ENCODE peak calls at places on chromosome 18, in nine cellular contexts. H is mammary epithelial cell; E is lower lobe of right lung; R is GM23338; L is CD8-positive, alpha-beta T cell; O is psoas muscle; F is ovary; P is A549; B is fibroblast of villous mesenchyme. J is an unnamed sample.

GRCh38 chr18:45056907-45057306 is 376.2 kb downstream of the SETBP1 start:
- DNase-seq in R (peak; percentile 8), O (no peak), P (no peak), H (no peak), E (no peak), F (no peak), L (no peak), B (peak; percentile 57), J (no peak)

GRCh38 chr18:37265382-37265781 is 300.2 kb downstream of the CELF4 start:
- DNase-seq in P (no peak), E (no peak), R (no peak), O (no peak), L (no peak), H (no peak), B (no peak), F (no peak), J (no peak)

GRCh38 chr18:50079571-50080295 is 115.2 kb downstream of the MYO5B start:
- DNase-seq in P (no peak), R (no peak), L (no peak), F (no peak), O (peak; percentile 49), H (no peak), E (peak; percentile 57), B (no peak), J (no peak)

GRCh38 chr18:1018211-1018651 is 113.6 kb downstream of the ADCYAP1 start:
- DNase-seq in L (no peak), P (no peak), F (no peak), R (no peak), E (no peak), H (no peak), O (no peak), B (no peak), J (no peak)

GRCh38 chr18:49980869-49981268 is 167.5 kb upstream of the ACAA2 start:
- DNase-seq in E (no peak), B (no peak), H (no peak), P (no peak), O (no peak), R (no peak), F (no peak), L (no peak), J (no peak)

GRCh38 chr18:79361766-79362522 is 33.8 kb upstream of the NFATC1 start:
- DNase-seq in B (peak; percentile 29), F (no peak), R (no peak), H (no peak), L (no peak), E (no peak), P (no peak), O (no peak), J (no peak)

GRCh38 chr18:490024-490366 is 10.5 kb downstream of the COLEC12 start:
- DNase-seq in E (no peak), H (no peak), O (no peak), R (no peak), B (no peak), F (no peak), P (no peak), L (no peak), J (no peak)

GRCh38 chr18:74062037-74062436 is 85.6 kb downstream of the FBXO15 start:
- DNase-seq in P (no peak), B (no peak), E (no peak), R (no peak), F (no peak), O (no peak), H (no peak), L (no peak), J (no peak)

GRCh38 chr18:39389800-39390379 is 1824.3 kb upstream of the CELF4 start:
- DNase-seq in F (no peak), B (no peak), H (no peak), R (peak; percentile 77), O (no peak), L (no peak), E (no peak), P (no peak), J (no peak)

DNA sequence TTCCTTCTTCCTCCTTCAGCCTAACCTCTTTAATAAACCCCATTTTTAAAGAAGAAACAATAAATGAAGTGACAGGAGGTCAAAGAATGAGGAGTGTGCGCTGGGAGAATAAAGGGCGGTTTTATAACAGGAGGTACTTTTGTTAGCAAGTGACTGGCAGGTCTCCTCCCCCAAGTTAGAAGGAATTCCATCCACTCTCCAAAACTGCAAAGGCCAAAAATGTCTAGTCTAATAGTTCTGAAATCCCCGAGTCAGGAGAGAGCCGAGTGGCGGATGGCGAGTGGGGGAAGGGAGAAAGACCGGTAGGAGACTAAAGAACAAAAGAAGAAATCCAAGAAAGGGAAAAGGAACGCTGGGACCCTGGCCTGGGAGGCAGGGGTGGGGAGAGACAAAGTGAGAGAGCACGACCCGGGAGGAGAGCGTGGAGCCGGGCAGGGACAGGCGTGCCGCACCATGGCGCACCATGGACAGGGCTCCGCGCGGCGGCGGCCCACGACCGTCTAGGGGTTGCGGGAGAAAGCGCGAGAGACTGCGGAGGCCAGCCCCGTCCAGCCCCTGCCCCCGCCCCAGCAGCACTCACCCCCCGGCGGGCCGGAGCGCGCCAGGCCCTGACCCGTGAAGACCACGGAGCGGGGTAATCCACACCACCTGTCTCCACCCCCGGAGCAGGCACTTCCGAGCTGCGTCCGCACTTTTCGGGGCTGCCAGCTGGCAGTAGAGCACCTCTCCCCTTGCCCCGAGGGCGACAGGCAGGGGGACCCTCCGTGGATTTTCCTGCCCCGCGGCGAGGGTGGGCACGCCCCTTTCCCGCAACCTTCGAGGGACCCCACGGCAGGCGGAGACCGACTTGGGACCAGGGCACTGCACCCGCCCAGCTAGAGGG is 1.6 kb downstream of the CDH2 start:
- DNase-seq in B (peak; percentile 57), O (peak; percentile 16), E (no peak), L (no peak), P (peak; percentile 8), H (no peak), R (peak; percentile 67), F (peak; percentile 26), J (no peak)
- TF ChIP-seq CTCF in B (no peak), O (no peak), E (no peak), L (no peak), P (no peak), H (no peak), R (no peak), F (no peak), J (no peak)

DNA sequence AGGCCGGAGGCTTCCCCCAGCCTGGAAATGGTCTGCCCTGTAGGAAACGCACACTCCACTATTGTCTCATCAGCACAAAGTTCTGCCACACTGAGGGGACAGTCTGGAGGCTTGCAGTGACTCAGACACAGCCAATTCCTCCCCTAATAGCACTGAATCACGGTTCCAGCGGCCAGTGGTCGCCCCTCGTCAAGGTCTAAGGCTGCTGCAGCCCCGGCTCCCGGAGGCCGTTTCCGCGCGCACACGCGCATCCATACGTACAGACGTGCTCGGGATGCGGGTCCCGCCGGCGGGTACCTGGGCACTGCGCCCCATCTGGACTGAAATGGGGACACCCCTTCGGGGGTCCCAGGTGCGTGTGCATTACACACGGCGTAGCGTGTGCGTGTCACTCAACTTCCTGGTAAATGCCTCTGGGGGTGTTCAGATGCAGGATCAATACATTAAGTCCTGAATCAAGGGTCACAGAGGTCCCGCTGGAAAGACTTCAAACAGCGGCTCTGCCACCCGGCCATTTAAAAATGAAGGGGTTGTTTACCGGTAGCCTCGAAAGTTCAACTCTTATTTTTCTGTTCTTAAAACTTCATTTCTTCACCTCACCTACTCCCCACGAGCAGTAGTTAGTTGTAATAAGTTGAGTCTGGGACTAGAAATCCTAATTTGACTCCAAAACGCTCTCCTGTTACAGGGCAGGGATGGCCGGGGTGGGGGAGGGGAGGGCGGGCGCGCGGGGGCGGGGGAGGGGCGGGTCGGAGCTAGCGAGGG is 575 bp upstream of the ZNF516 start:
- DNase-seq in R (peak; percentile 65), P (peak; percentile 7), O (peak; percentile 57), B (peak; percentile 45), E (no peak), F (peak; percentile 69), H (peak; percentile 32), L (no peak), J (peak; percentile 29)
- TF ChIP-seq CTCF in R (peak; percentile 16), P (no peak), O (no peak), B (no peak), E (no peak), F (no peak), H (no peak), L (no peak), J (no peak)

DNA sequence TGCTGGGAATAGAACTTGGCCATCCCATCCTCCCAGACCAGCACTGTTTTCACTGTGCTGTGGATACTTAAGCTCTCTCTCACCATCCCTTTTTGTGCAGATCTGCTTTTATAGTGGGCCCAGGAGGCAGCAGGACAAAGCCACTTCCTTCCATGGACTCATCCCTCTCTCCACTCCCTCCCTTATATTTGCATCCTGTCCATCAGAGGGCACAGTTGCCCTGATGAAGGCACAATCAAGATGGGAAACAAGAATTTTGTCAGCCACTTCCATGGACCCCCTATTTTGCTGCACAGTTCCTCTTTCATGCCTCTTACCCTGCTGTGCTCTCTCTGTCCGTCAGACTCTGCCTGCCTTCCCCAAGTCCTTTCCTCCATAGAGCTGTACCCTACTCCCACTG is 338.7 kb downstream of the HRH4 start:
- DNase-seq in B (no peak), O (no peak), P (no peak), H (no peak), E (no peak), F (no peak), R (no peak), L (no peak), J (no peak)
- TF ChIP-seq CTCF in B (peak; percentile 6), O (no peak), P (no peak), H (no peak), E (no peak), F (no peak), R (no peak), L (no peak), J (no peak)

GRCh38 chr18:21441670-21442069 is 158.8 kb downstream of the ESCO1 start:
- DNase-seq in R (no peak), P (no peak), B (no peak), F (no peak), L (no peak), H (no peak), O (no peak), E (no peak), J (no peak)

GRCh38 chr18:21448301-21448700 is 152.2 kb downstream of the ESCO1 start:
- DNase-seq in E (no peak), O (no peak), F (no peak), L (no peak), R (no peak), B (no peak), H (no peak), P (no peak), J (no peak)

GRCh38 chr18:21449367-21450250 is 150.9 kb downstream of the ESCO1 start:
- DNase-seq in B (no peak), E (no peak), H (no peak), R (peak; percentile 30), P (no peak), F (no peak), O (peak; percentile 37), L (no peak), J (no peak)

GRCh38 chr18:21443776-21444464 is 156.6 kb downstream of the ESCO1 start:
- DNase-seq in L (no peak), H (no peak), B (no peak), R (no peak), O (no peak), F (no peak), E (no peak), P (no peak), J (no peak)

DNA sequence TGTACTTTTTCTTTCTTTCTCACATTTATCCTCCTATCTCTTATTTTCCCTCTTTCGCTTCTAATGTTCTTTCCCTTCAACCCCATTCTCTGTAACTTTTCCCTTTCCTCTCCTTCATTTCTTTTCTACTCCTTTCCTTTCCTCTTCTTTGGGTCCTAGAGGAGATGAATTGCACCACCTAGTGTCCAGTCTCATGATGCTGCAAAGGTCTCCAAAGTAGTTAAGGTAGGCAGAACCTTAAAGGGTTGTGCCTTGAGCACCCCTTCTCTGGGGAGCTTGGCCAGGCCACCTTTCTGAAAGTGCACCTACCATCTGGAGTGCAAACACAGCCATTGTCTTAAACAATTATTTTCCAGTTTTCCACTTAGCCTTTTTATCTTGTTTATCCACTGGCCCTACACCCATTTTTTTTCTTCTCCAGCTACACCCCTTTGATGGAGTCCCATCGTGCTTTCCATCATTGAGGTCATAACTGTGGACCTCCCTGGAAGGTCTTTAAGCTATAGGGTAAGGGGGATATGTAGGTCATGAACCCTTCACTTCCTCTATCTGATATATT is 156.0 kb downstream of the ESCO1 start:
- DNase-seq in B (peak; percentile 71), R (peak; percentile 85), E (no peak), P (peak; percentile 32), O (no peak), H (peak; percentile 48), F (peak; percentile 35), L (no peak), J (peak; percentile 57)
- TF ChIP-seq CTCF in B (peak; percentile 80), R (peak; percentile 97), E (peak; percentile 69), P (peak; percentile 69), O (peak; percentile 62), H (peak; percentile 87), F (peak; percentile 57), L (no peak), J (peak; percentile 73)

J was measured in Calu3.